ENCODE peak calls at places on chromosomes 11 and 22, in seven cellular contexts. J, B, T, R, D, I and V are unnamed samples.
A peak's percentile ranks its signal among the peaks of the same experiment; 100 is the strongest.

GRCh38 chr11:27934830-27935145 is 173.2 kb downstream of the KIF18A start:
- DNase-seq in I (no peak), T (peak; percentile 89), B (peak; percentile 98), D (peak; percentile 97), J (no peak), R (peak; percentile 64), V (no peak)

GRCh38 chr11:63551889-63552266 is 11.3 kb downstream of the PLAAT2 start:
- DNase-seq in R (no peak), I (peak; percentile 18), T (no peak), J (no peak), D (no peak), B (no peak), V (no peak)

GRCh38 chr11:45391168-45391850 is 105.2 kb upstream of the SYT13 start:
- DNase-seq in D (peak; percentile 35), I (no peak), J (no peak), B (no peak), T (no peak), R (no peak), V (no peak)

GRCh38 chr11:18802381-18803257 is 11.0 kb upstream of the PTPN5 start:
- DNase-seq in I (peak; percentile 61), B (peak; percentile 71), T (peak; percentile 79), D (peak; percentile 67), R (peak; percentile 48), J (peak; percentile 57), V (no peak)

GRCh38 chr11:78039919-78040671 is 17.0 kb upstream of the KCTD14 start:
- DNase-seq in R (peak; percentile 78), T (no peak), B (peak; percentile 85), J (no peak), I (no peak), D (peak; percentile 84), V (no peak)

GRCh38 chr11:8947230-8947943 is 4.6 kb upstream of the ASCL3 start:
- DNase-seq in J (no peak), R (no peak), B (peak; percentile 68), I (no peak), D (peak; percentile 89), T (no peak), V (no peak)

GRCh38 chr11:111457731-111458368 is 54.3 kb downstream of the BTG4 start:
- DNase-seq in B (no peak), J (no peak), R (no peak), I (no peak), T (no peak), D (no peak), V (no peak)

GRCh38 chr11:32436751-32437405 is 1.5 kb upstream of the WT1 start:
- DNase-seq in D (no peak), I (no peak), B (no peak), T (peak; percentile 51), R (no peak), J (no peak), V (peak; percentile 52)

GRCh38 chr11:44574620-44575287 is 9.3 kb downstream of the CD82 start:
- DNase-seq in I (no peak), D (peak; percentile 98), R (peak; percentile 70), J (no peak), T (no peak), B (peak; percentile 98), V (no peak)

GRCh38 chr11:110428956-110429613 is 663 bp upstream of the FDX1 start:
- DNase-seq in T (no peak), R (peak; percentile 96), I (no peak), D (peak; percentile 3), B (no peak), J (no peak), V (no peak)

GRCh38 chr11:15707971-15708370 is 593.2 kb downstream of the INSC start:
- DNase-seq in B (peak; percentile 84), J (no peak), R (no peak), D (peak; percentile 66), T (peak; percentile 71), I (peak; percentile 36), V (no peak)

GRCh38 chr11:106395716-106396349 is 318.4 kb downstream of the AASDHPPT start:
- DNase-seq in J (no peak), D (no peak), R (peak; percentile 51), B (no peak), T (peak; percentile 34), I (peak; percentile 53), V (no peak)

GRCh38 chr11:126328938-126329643 is 25.2 kb downstream of the DCPS start:
- DNase-seq in R (no peak), B (no peak), J (no peak), T (no peak), D (no peak), I (no peak), V (no peak)

GRCh38 chr22:25644122-25644521 is 79.6 kb downstream of the GRK3 start:
- DNase-seq in D (no peak), T (no peak), B (peak; percentile 6), J (no peak), I (no peak), R (no peak), V (no peak)

GRCh38 chr22:46547883-46548244 is 10.4 kb upstream of the CELSR1 start:
- DNase-seq in I (no peak), T (no peak), J (no peak), B (peak; percentile 92), D (peak; percentile 94), R (peak; percentile 50), V (no peak)

GRCh38 chr22:47370448-47371262 is 608.2 kb downstream of the TBC1D22A start:
- DNase-seq in R (no peak), D (no peak), B (no peak), I (no peak), T (no peak), J (no peak), V (no peak)

GRCh38 chr11:4539603-4540219 is 5.3 kb upstream of the OR52M1 start:
- DNase-seq in B (peak; percentile 29), T (peak; percentile 42), I (peak; percentile 39), D (peak; percentile 39), J (peak; percentile 53), R (peak; percentile 43), V (no peak)

GRCh38 chr11:16897460-16898061 is 116.7 kb downstream of the PLEKHA7 start:
- DNase-seq in T (peak; percentile 84), B (no peak), R (no peak), I (peak; percentile 72), D (no peak), J (peak; percentile 76), V (peak; percentile 70)

GRCh38 chr11:123382555-123383074 is 47.5 kb upstream of the GRAMD1B start:
- DNase-seq in B (no peak), I (no peak), J (no peak), D (no peak), T (no peak), R (no peak), V (no peak)

GRCh38 chr11:117218133-117218915 is 13.5 kb downstream of the PCSK7 start:
- DNase-seq in R (no peak), I (no peak), B (peak; percentile 57), J (no peak), D (no peak), T (no peak), V (no peak)
- H2BK120ac ChIP-seq in R (no peak overlapping the region), I (no peak overlapping the region), B (peak overlapping the region; percentile 97), J (no peak overlapping the region), D (no peak overlapping the region), T (no peak overlapping the region), V (no peak overlapping the region)

GRCh38 chr22:39365406-39365782 is 15.6 kb downstream of the SYNGR1 start:
- DNase-seq in T (no peak), D (no peak), R (no peak), I (no peak), B (no peak), J (no peak), V (no peak)

GRCh38 chr22:39362932-39363331 is 13.1 kb downstream of the SYNGR1 start:
- DNase-seq in D (no peak), T (peak; percentile 53), B (no peak), I (peak; percentile 29), J (no peak), R (no peak), V (no peak)

GRCh38 chr22:39367040-39367439 is 17.2 kb downstream of the SYNGR1 start:
- DNase-seq in B (no peak), T (no peak), D (no peak), I (no peak), J (no peak), R (no peak), V (no peak)

GRCh38 chr22:39363751-39364484 is 14.1 kb downstream of the SYNGR1 start:
- DNase-seq in I (peak; percentile 23), T (no peak), B (no peak), R (peak; percentile 95), J (no peak), D (no peak), V (no peak)

GRCh38 chr22:39364646-39365405 is 15.0 kb downstream of the SYNGR1 start:
- DNase-seq in R (no peak), D (peak; percentile 43), T (no peak), I (no peak), J (no peak), B (no peak), V (no peak)
- H2BK120ac ChIP-seq in R (no peak overlapping the region), D (no peak overlapping the region), T (no peak overlapping the region), I (no peak overlapping the region), J (no peak overlapping the region), B (no peak overlapping the region), V (no peak overlapping the region)

GRCh38 chr11:23611726-23612125 is 751.5 kb upstream of the CCDC179 start:
- DNase-seq in R (no peak), B (no peak), J (no peak), T (no peak), I (no peak), D (no peak), V (no peak)
- H2BK120ac ChIP-seq in R (no peak overlapping the region), B (no peak overlapping the region), J (no peak overlapping the region), T (no peak overlapping the region), I (no peak overlapping the region), D (no peak overlapping the region), V (no peak overlapping the region)

GRCh38 chr11:114673661-114674060 is 4.7 kb upstream of the NXPE2 start:
- DNase-seq in J (no peak), I (no peak), T (peak; percentile 45), B (no peak), R (no peak), D (no peak), V (no peak)
- H2BK120ac ChIP-seq in J (no peak overlapping the region), I (no peak overlapping the region), T (no peak overlapping the region), B (no peak overlapping the region), R (no peak overlapping the region), D (no peak overlapping the region), V (no peak overlapping the region)

DNA sequence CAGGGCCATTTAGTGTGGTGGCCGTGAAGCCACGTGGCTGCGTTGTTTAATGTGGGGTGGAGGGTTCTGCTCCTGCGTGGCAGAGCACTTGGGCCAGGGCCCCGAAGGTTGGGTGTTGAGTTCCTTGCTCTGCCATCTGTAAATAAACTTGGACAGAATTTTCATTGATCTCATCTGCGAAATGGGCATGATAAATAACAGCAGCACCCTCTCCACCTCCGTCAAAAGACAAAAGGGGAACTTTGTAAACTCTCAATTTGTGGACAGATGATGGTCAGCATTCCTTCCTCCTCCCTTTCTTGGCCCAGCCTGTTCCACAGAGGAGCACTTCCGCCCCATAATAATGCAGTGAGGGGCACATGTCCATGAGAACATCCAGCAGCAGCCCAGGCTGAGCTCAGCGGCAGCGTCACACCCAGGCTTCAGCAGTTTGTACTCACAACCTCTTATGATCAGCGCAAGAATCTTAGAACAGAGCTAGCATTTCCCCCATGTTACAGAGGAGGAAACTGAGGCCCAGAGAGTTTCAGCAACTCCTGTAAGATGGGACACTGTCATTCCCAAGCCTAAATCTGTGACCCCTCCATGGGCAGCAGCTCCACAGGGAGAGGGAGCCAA is 874.5 kb downstream of the BRD1 start:
- DNase-seq in D (no peak), I (no peak), R (no peak), B (no peak), T (no peak), J (no peak), V (peak; percentile 10)
- H2BK120ac ChIP-seq in D (no peak overlapping the region), I (no peak overlapping the region), R (no peak overlapping the region), B (no peak overlapping the region), T (no peak overlapping the region), J (no peak overlapping the region), V (no peak overlapping the region)